ENCODE peak calls at places on chromosomes 3 and 15, in ten cellular contexts. One of them, this sample, is unnamed. For H3K4me1, the result is how much of the 10 kb centered on the place peaks cover.

GRCh38 chr3:193190387-193190786 is 50.6 kb upstream of the PLAAT1 start:
- DNase-seq in mammary epithelial cell: peak
- DNase-seq in Karpas-422: peak
- DNase-seq in IMR-90: no peak
- DNase-seq in naive thymus-derived CD4-positive, alpha-beta T cell: no peak
- DNase-seq in esophagus muscularis mucosa: no peak
- DNase-seq in GM23338: peak
- DNase-seq in lower lobe of right lung: no peak
- DNase-seq in cardiac muscle cell: peak
- DNase-seq in hepatocyte: peak
- DNase-seq in this sample: peak

GRCh38 chr15:44598892-44599291 is 61.9 kb downstream of the EIF3J start:
- DNase-seq in mammary epithelial cell: no peak
- DNase-seq in Karpas-422: no peak
- DNase-seq in IMR-90: peak
- DNase-seq in naive thymus-derived CD4-positive, alpha-beta T cell: no peak
- DNase-seq in esophagus muscularis mucosa: no peak
- DNase-seq in GM23338: no peak
- DNase-seq in lower lobe of right lung: no peak
- DNase-seq in cardiac muscle cell: no peak
- DNase-seq in hepatocyte: no peak
- DNase-seq in this sample: peak

GRCh38 chr15:94972314-94972713 is 741.0 kb downstream of the MCTP2 start:
- DNase-seq in mammary epithelial cell: peak
- DNase-seq in Karpas-422: no peak
- DNase-seq in IMR-90: no peak
- DNase-seq in naive thymus-derived CD4-positive, alpha-beta T cell: no peak
- DNase-seq in esophagus muscularis mucosa: no peak
- DNase-seq in GM23338: peak
- DNase-seq in lower lobe of right lung: no peak
- DNase-seq in cardiac muscle cell: no peak
- DNase-seq in hepatocyte: peak
- DNase-seq in this sample: no peak

GRCh38 chr3:194588741-194589140 is 44.5 kb downstream of the TMEM44 start:
- DNase-seq in mammary epithelial cell: no peak
- DNase-seq in Karpas-422: no peak
- DNase-seq in IMR-90: peak
- DNase-seq in naive thymus-derived CD4-positive, alpha-beta T cell: no peak
- DNase-seq in esophagus muscularis mucosa: no peak
- DNase-seq in GM23338: no peak
- DNase-seq in lower lobe of right lung: no peak
- DNase-seq in cardiac muscle cell: no peak
- DNase-seq in hepatocyte: no peak
- DNase-seq in this sample: peak

GRCh38 chr15:89364741-89365450 is 30.3 kb upstream of the POLG start:
- DNase-seq in mammary epithelial cell: no peak
- DNase-seq in Karpas-422: no peak
- DNase-seq in IMR-90: no peak
- DNase-seq in naive thymus-derived CD4-positive, alpha-beta T cell: no peak
- DNase-seq in esophagus muscularis mucosa: no peak
- DNase-seq in GM23338: no peak
- DNase-seq in lower lobe of right lung: no peak
- DNase-seq in cardiac muscle cell: peak
- DNase-seq in hepatocyte: no peak
- DNase-seq in this sample: no peak

GRCh38 chr3:70753572-70753971 is 441.1 kb upstream of the MDFIC2 start:
- DNase-seq in mammary epithelial cell: no peak
- DNase-seq in Karpas-422: no peak
- DNase-seq in IMR-90: no peak
- DNase-seq in naive thymus-derived CD4-positive, alpha-beta T cell: no peak
- DNase-seq in esophagus muscularis mucosa: no peak
- DNase-seq in GM23338: peak
- DNase-seq in lower lobe of right lung: no peak
- DNase-seq in cardiac muscle cell: peak
- DNase-seq in hepatocyte: peak
- DNase-seq in this sample: no peak

GRCh38 chr3:154886437-154886836 is 193.7 kb upstream of the MME start:
- DNase-seq in mammary epithelial cell: peak
- DNase-seq in Karpas-422: no peak
- DNase-seq in IMR-90: peak
- DNase-seq in naive thymus-derived CD4-positive, alpha-beta T cell: no peak
- DNase-seq in esophagus muscularis mucosa: no peak
- DNase-seq in GM23338: no peak
- DNase-seq in lower lobe of right lung: no peak
- DNase-seq in cardiac muscle cell: no peak
- DNase-seq in hepatocyte: peak
- DNase-seq in this sample: peak

GRCh38 chr3:175940243-175940642 is 1081.1 kb downstream of the NAALADL2 start:
- DNase-seq in mammary epithelial cell: no peak
- DNase-seq in Karpas-422: no peak
- DNase-seq in IMR-90: peak
- DNase-seq in naive thymus-derived CD4-positive, alpha-beta T cell: no peak
- DNase-seq in esophagus muscularis mucosa: no peak
- DNase-seq in GM23338: no peak
- DNase-seq in lower lobe of right lung: no peak
- DNase-seq in cardiac muscle cell: no peak
- DNase-seq in hepatocyte: no peak
- DNase-seq in this sample: peak

GRCh38 chr3:171833775-171834460 is 9.2 kb upstream of the TMEM212 start:
- DNase-seq in mammary epithelial cell: no peak
- DNase-seq in Karpas-422: no peak
- DNase-seq in IMR-90: peak
- DNase-seq in naive thymus-derived CD4-positive, alpha-beta T cell: no peak
- DNase-seq in esophagus muscularis mucosa: no peak
- DNase-seq in GM23338: peak
- DNase-seq in lower lobe of right lung: no peak
- DNase-seq in cardiac muscle cell: no peak
- DNase-seq in hepatocyte: no peak
- DNase-seq in this sample: peak

GRCh38 chr3:81823882-81824395 is 62.5 kb upstream of the GBE1 start:
- DNase-seq in mammary epithelial cell: no peak
- DNase-seq in Karpas-422: peak
- DNase-seq in IMR-90: no peak
- DNase-seq in naive thymus-derived CD4-positive, alpha-beta T cell: no peak
- DNase-seq in esophagus muscularis mucosa: no peak
- DNase-seq in GM23338: peak
- DNase-seq in lower lobe of right lung: no peak
- DNase-seq in cardiac muscle cell: peak
- DNase-seq in hepatocyte: no peak
- DNase-seq in this sample: peak

DNA sequence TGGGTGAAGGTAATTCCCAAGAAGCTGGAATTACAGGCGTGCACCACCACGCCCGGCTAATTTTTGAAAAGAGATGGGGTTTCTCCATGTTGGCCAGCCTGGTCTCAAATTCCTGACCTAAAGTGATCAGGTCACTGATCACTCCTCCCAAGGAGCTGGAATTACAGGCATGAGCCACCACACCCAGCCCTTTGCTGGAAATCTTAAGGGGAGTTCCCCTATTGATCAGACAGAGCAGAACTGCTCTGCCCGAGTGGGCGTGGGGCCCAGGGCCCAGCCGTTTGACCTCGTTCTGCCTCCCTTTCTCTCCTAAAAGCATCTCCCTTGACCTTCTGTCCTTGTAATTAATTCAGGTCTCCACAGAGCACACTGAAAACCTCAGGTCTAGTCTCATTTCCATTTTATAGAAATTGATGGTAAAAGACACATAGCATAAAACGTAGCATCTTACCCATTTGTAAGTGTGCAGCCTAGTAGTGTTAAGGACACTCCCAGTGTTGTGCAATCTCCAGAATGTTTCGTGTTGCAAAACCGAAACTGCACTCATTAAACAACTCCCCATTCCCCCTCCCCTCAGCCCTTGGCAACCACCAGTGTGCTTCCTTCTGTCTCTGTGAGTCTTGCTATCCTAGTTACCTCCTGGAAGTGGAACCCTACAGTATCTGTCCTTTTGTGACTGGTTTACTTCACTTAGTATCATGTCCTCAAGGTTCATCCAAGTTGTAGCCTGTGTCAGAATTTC is 89.3 kb downstream of the SLCO3A1 start:
- DNase-seq in mammary epithelial cell: peak
- DNase-seq in Karpas-422: peak
- DNase-seq in IMR-90: peak
- DNase-seq in naive thymus-derived CD4-positive, alpha-beta T cell: peak
- DNase-seq in esophagus muscularis mucosa: peak
- DNase-seq in GM23338: no peak
- DNase-seq in lower lobe of right lung: peak
- DNase-seq in cardiac muscle cell: no peak
- DNase-seq in hepatocyte: peak
- DNase-seq in this sample: peak
- H3K4me1 ChIP-seq in mammary epithelial cell: half or more
- H3K4me1 ChIP-seq in Karpas-422: under half
- H3K4me1 ChIP-seq in IMR-90: under half
- H3K4me1 ChIP-seq in naive thymus-derived CD4-positive, alpha-beta T cell: under half
- H3K4me1 ChIP-seq in esophagus muscularis mucosa: half or more
- H3K4me1 ChIP-seq in GM23338: under half
- H3K4me1 ChIP-seq in lower lobe of right lung: half or more
- H3K4me1 ChIP-seq in cardiac muscle cell: half or more
- H3K4me1 ChIP-seq in hepatocyte: under half
- H3K4me1 ChIP-seq in this sample: under half

GRCh38 chr3:188360364-188360881 is 206.5 kb downstream of the LPP start:
- DNase-seq in mammary epithelial cell: no peak
- DNase-seq in Karpas-422: no peak
- DNase-seq in IMR-90: no peak
- DNase-seq in naive thymus-derived CD4-positive, alpha-beta T cell: no peak
- DNase-seq in esophagus muscularis mucosa: no peak
- DNase-seq in GM23338: no peak
- DNase-seq in lower lobe of right lung: no peak
- DNase-seq in cardiac muscle cell: no peak
- DNase-seq in hepatocyte: no peak
- DNase-seq in this sample: no peak

GRCh38 chr3:188353409-188353808 is 199.5 kb downstream of the LPP start:
- DNase-seq in mammary epithelial cell: no peak
- DNase-seq in Karpas-422: peak
- DNase-seq in IMR-90: no peak
- DNase-seq in naive thymus-derived CD4-positive, alpha-beta T cell: no peak
- DNase-seq in esophagus muscularis mucosa: no peak
- DNase-seq in GM23338: no peak
- DNase-seq in lower lobe of right lung: no peak
- DNase-seq in cardiac muscle cell: no peak
- DNase-seq in hepatocyte: no peak
- DNase-seq in this sample: no peak

GRCh38 chr3:188361888-188362287 is 207.9 kb downstream of the LPP start:
- DNase-seq in mammary epithelial cell: no peak
- DNase-seq in Karpas-422: no peak
- DNase-seq in IMR-90: no peak
- DNase-seq in naive thymus-derived CD4-positive, alpha-beta T cell: no peak
- DNase-seq in esophagus muscularis mucosa: no peak
- DNase-seq in GM23338: no peak
- DNase-seq in lower lobe of right lung: no peak
- DNase-seq in cardiac muscle cell: no peak
- DNase-seq in hepatocyte: no peak
- DNase-seq in this sample: no peak

GRCh38 chr3:188362405-188362831 is 208.5 kb downstream of the LPP start:
- DNase-seq in mammary epithelial cell: peak
- DNase-seq in Karpas-422: no peak
- DNase-seq in IMR-90: peak
- DNase-seq in naive thymus-derived CD4-positive, alpha-beta T cell: no peak
- DNase-seq in esophagus muscularis mucosa: no peak
- DNase-seq in GM23338: no peak
- DNase-seq in lower lobe of right lung: no peak
- DNase-seq in cardiac muscle cell: no peak
- DNase-seq in hepatocyte: peak
- DNase-seq in this sample: peak

GRCh38 chr3:188358787-188359493 is 205.0 kb downstream of the LPP start:
- DNase-seq in mammary epithelial cell: no peak
- DNase-seq in Karpas-422: peak
- DNase-seq in IMR-90: no peak
- DNase-seq in naive thymus-derived CD4-positive, alpha-beta T cell: peak
- DNase-seq in esophagus muscularis mucosa: no peak
- DNase-seq in GM23338: no peak
- DNase-seq in lower lobe of right lung: no peak
- DNase-seq in cardiac muscle cell: no peak
- DNase-seq in hepatocyte: no peak
- DNase-seq in this sample: no peak
- H3K27ac ChIP-seq in mammary epithelial cell: no peak
- H3K27ac ChIP-seq in Karpas-422: no peak
- H3K27ac ChIP-seq in IMR-90: no peak
- H3K27ac ChIP-seq in naive thymus-derived CD4-positive, alpha-beta T cell: peak
- H3K27ac ChIP-seq in esophagus muscularis mucosa: peak
- H3K27ac ChIP-seq in GM23338: no peak
- H3K27ac ChIP-seq in lower lobe of right lung: no peak
- H3K27ac ChIP-seq in cardiac muscle cell: no peak
- H3K27ac ChIP-seq in hepatocyte: no peak
- H3K27ac ChIP-seq in this sample: no peak

GRCh38 chr3:141455603-141456327 is 31.1 kb upstream of the RASA2 start:
- DNase-seq in mammary epithelial cell: no peak
- DNase-seq in Karpas-422: no peak
- DNase-seq in IMR-90: no peak
- DNase-seq in naive thymus-derived CD4-positive, alpha-beta T cell: no peak
- DNase-seq in esophagus muscularis mucosa: no peak
- DNase-seq in GM23338: peak
- DNase-seq in lower lobe of right lung: no peak
- DNase-seq in cardiac muscle cell: no peak
- DNase-seq in hepatocyte: no peak
- DNase-seq in this sample: no peak
- H3K4me1 ChIP-seq in mammary epithelial cell: under half
- H3K4me1 ChIP-seq in Karpas-422: under half
- H3K4me1 ChIP-seq in IMR-90: under half
- H3K4me1 ChIP-seq in naive thymus-derived CD4-positive, alpha-beta T cell: under half
- H3K4me1 ChIP-seq in esophagus muscularis mucosa: under half
- H3K4me1 ChIP-seq in GM23338: under half
- H3K4me1 ChIP-seq in lower lobe of right lung: under half
- H3K4me1 ChIP-seq in cardiac muscle cell: under half
- H3K4me1 ChIP-seq in hepatocyte: under half
- H3K4me1 ChIP-seq in this sample: under half

GRCh38 chr3:126106336-126107202 is 22.6 kb upstream of the SLC41A3 start:
- DNase-seq in mammary epithelial cell: no peak
- DNase-seq in Karpas-422: no peak
- DNase-seq in IMR-90: no peak
- DNase-seq in naive thymus-derived CD4-positive, alpha-beta T cell: no peak
- DNase-seq in esophagus muscularis mucosa: peak
- DNase-seq in GM23338: no peak
- DNase-seq in lower lobe of right lung: no peak
- DNase-seq in cardiac muscle cell: no peak
- DNase-seq in hepatocyte: peak
- DNase-seq in this sample: no peak
- H3K27ac ChIP-seq in mammary epithelial cell: no peak
- H3K27ac ChIP-seq in Karpas-422: no peak
- H3K27ac ChIP-seq in IMR-90: no peak
- H3K27ac ChIP-seq in naive thymus-derived CD4-positive, alpha-beta T cell: no peak
- H3K27ac ChIP-seq in esophagus muscularis mucosa: no peak
- H3K27ac ChIP-seq in GM23338: no peak
- H3K27ac ChIP-seq in lower lobe of right lung: no peak
- H3K27ac ChIP-seq in cardiac muscle cell: no peak
- H3K27ac ChIP-seq in hepatocyte: no peak
- H3K27ac ChIP-seq in this sample: no peak

This sample was measured in fibroblast of lung.